ENCODE peak calls at places on chromosomes 5 and 9, in seven cellular contexts. D is HepG2, V is GM10248, X is bronchial epithelial cell, B is Calu3, G is MM.1S, J is glutamatergic neuron. M is an unnamed sample.

GRCh38 chr9:28792736-28793135 is 1219.5 kb upstream of the C9orf72 start:
- DNase-seq in D (no peak), V (no peak), X (peak), B (no peak), G (no peak), J (no peak), M (no peak)

GRCh38 chr9:121878208-121878835 is 214.8 kb downstream of the TTLL11 start:
- DNase-seq in D (no peak), V (no peak), X (no peak), B (no peak), G (no peak), J (no peak), M (no peak)

GRCh38 chr5:150070821-150071220 is 15.5 kb downstream of the CSF1R start:
- DNase-seq in D (no peak), V (no peak), X (no peak), B (no peak), G (no peak), J (no peak), M (no peak)

GRCh38 chr9:109705515-109705914 is 74.5 kb upstream of the PALM2AKAP2 start:
- DNase-seq in D (peak), V (no peak), X (peak), B (no peak), G (no peak), J (no peak), M (no peak)

GRCh38 chr5:83357621-83358231 is 113.8 kb upstream of the VCAN start:
- DNase-seq in D (no peak), V (peak), X (no peak), B (no peak), G (no peak), J (no peak), M (peak)

GRCh38 chr5:54278031-54278830 is 32.1 kb downstream of the ARL15 start:
- DNase-seq in D (no peak), V (no peak), X (no peak), B (no peak), G (no peak), J (no peak), M (no peak)

GRCh38 chr9:35871514-35871913 is 1.3 kb upstream of the OR13J1 start:
- DNase-seq in D (no peak), V (no peak), X (peak), B (no peak), G (no peak), J (no peak), M (no peak)

GRCh38 chr5:16932401-16932800 is 3.7 kb downstream of the MYO10 start:
- DNase-seq in D (no peak), V (no peak), X (no peak), B (no peak), G (no peak), J (no peak), M (no peak)

GRCh38 chr9:3447143-3447542 is 78.7 kb downstream of the RFX3 start:
- DNase-seq in D (no peak), V (no peak), X (no peak), B (no peak), G (no peak), J (no peak), M (no peak)

GRCh38 chr9:33139421-33140228 is 27.5 kb downstream of the B4GALT1 start:
- DNase-seq in D (peak), V (no peak), X (no peak), B (no peak), G (no peak), J (no peak), M (no peak)

GRCh38 chr5:175383350-175383749 is 60.6 kb downstream of the DRD1 start:
- DNase-seq in D (no peak), V (no peak), X (no peak), B (no peak), G (no peak), J (no peak), M (no peak)

GRCh38 chr5:173290477-173291131 is 37.6 kb downstream of the STC2 start:
- DNase-seq in D (peak), V (no peak), X (no peak), B (no peak), G (no peak), J (no peak), M (no peak)

GRCh38 chr5:55540024-55540423 is 5.3 kb upstream of the PLPP1 start:
- DNase-seq in D (no peak), V (no peak), X (peak), B (no peak), G (peak), J (no peak), M (no peak)

GRCh38 chr9:119092125-119092524 is 277.1 kb downstream of the BRINP1 start:
- DNase-seq in D (no peak), V (no peak), X (no peak), B (no peak), G (no peak), J (no peak), M (no peak)

GRCh38 chr9:133273819-133274218 is 1.2 kb downstream of the ABO start:
- DNase-seq in D (no peak), V (no peak), X (no peak), B (no peak), G (no peak), J (no peak), M (no peak)

GRCh38 chr9:133274236-133275104 is 531 bp downstream of the ABO start:
- DNase-seq in D (no peak), V (no peak), X (no peak), B (no peak), G (no peak), J (no peak), M (no peak)

GRCh38 chr9:133276001-133276884 is 1.2 kb upstream of the ABO start:
- DNase-seq in D (no peak), V (no peak), X (no peak), B (no peak), G (no peak), J (no peak), M (no peak)

GRCh38 chr9:133276923-133277322 is 1.9 kb upstream of the ABO start:
- DNase-seq in D (no peak), V (no peak), X (no peak), B (no peak), G (no peak), J (no peak), M (no peak)

DNA sequence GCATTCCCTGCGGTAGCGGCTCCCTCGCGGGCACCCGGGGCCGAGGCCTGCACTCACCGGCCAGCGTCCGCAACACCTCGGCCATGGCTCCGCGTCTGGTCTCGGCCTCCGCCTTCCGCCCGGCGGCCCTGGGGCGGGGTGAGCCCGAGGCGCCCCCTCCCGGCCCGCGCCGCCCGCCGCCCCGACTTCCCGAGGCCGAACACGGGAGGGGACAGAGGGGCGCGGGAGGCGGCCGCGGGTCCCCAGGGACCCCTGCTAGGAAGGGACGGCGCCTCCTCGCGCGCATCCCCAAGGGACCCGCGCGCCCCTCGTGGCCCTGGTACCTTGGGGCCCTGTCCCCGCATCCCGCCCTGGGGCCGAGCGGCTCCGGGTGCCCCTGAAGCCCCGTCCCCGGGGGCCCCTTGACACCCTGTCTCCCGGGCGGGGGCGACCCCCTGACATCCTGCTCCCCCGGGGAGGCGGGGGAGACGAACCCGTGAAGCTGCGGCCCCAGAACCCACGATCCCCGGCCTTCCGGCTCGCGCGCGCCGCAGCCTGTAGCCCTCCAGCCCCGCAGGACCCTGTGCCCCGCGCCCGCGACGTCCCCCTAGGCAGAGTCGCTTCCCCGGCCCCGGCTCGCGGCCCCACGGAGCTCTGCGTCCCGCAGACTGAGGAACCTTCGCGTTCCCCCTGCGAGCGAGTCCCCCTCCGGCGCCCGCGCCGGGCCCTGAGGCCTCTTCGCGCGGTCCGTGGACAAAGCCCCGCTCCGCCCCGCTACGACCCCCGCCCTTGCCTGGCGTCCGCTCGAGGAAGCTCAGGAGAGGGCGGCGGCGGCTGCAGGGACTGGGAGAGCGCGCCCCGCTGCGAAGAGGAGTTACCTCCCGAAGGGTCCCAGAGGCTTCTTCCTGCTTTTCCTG is at the start of gene ABO:
- DNase-seq in D (no peak), V (peak), X (no peak), B (peak), G (no peak), J (peak), M (no peak)
- TF ChIP-seq CTCF in D (no peak), V (no peak), X (no peak), B (peak), G (no peak), J (no peak), M (no peak)

DNA sequence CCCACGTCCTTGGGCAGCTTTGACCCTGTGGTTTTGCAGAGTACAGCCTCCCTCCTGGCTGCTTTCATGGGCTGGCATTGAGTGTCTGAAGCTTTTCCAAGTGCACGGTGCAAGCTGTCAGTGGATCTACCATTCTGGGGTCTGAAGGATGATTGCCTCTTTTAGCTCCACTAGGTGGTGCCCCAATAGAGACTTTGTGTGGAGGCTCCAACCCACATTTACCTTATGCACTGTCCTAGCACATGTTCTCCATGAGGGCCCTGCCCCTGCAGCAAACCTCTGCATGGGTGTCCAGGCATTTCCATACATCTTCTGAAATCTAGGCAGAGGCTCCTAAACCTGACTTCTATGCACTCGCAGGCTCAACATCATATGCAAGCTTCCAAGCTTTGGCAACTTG is 644.2 kb upstream of the CDH9 start:
- DNase-seq in D (peak), V (no peak), X (peak), B (peak), G (no peak), J (no peak), M (no peak)
- TF ChIP-seq CTCF in D (peak), V (no peak), X (peak), B (no peak), G (no peak), J (no peak), M (no peak)

GRCh38 chr9:15824310-15824709 is 271.5 kb downstream of the CCDC171 start:
- DNase-seq in D (peak), V (no peak), X (peak), B (no peak), G (no peak), J (no peak), M (no peak)
- TF ChIP-seq CTCF in D (peak), V (no peak), X (peak), B (no peak), G (no peak), J (no peak), M (no peak)

GRCh38 chr9:126205260-126205659 is 121.4 kb upstream of the MVB12B start:
- DNase-seq in D (no peak), V (no peak), X (no peak), B (no peak), G (no peak), J (peak), M (no peak)

GRCh38 chr9:126206099-126206498 is 120.5 kb upstream of the MVB12B start:
- DNase-seq in D (no peak), V (no peak), X (no peak), B (no peak), G (no peak), J (no peak), M (no peak)

GRCh38 chr9:126204708-126205225 is 121.9 kb upstream of the MVB12B start:
- DNase-seq in D (no peak), V (no peak), X (no peak), B (no peak), G (no peak), J (no peak), M (no peak)

GRCh38 chr9:126204197-126204596 is 122.4 kb upstream of the MVB12B start:
- DNase-seq in D (no peak), V (no peak), X (no peak), B (no peak), G (no peak), J (no peak), M (no peak)

GRCh38 chr9:126203313-126203712 is 123.3 kb upstream of the MVB12B start:
- DNase-seq in D (no peak), V (no peak), X (no peak), B (no peak), G (no peak), J (no peak), M (no peak)
- TF ChIP-seq CTCF in D (peak), V (no peak), X (peak), B (no peak), G (peak), J (peak), M (peak)

DNA sequence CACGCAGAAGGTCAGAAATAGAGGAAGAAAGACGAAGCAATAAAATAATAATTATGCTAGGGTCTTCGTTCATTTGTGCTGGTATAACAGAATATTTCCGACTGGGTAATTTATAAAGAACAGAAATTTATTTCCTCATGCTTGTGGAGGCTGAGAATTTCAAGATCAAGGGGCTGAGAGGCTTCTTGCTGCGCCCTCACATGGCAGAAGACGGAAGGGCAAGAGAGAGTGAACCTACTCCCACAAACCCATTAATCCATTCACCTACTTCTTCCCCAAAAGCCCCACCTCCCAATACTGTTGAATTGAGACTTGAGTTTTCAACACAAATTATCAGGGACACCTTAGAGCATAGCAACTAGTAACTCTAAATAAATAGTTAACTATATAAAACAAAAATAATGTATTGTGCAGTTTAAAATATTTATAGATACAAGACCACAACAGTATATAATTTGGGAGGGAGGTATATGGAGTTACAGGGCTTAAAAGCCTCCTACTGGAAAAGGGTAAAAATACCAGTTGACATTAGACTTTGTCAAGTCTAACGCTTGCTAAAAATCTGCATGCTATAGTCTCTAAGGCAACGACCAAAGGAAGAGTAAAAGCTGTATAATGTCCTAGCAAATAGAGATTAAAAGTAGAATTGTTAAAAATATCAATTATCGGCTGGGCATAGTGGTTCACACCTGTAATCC is 40.3 kb upstream of the NAA35 start:
- DNase-seq in D (no peak), V (peak), X (peak), B (peak), G (no peak), J (peak), M (no peak)
- TF ChIP-seq CTCF in D (peak), V (peak), X (peak), B (peak), G (peak), J (peak), M (peak)

DNA sequence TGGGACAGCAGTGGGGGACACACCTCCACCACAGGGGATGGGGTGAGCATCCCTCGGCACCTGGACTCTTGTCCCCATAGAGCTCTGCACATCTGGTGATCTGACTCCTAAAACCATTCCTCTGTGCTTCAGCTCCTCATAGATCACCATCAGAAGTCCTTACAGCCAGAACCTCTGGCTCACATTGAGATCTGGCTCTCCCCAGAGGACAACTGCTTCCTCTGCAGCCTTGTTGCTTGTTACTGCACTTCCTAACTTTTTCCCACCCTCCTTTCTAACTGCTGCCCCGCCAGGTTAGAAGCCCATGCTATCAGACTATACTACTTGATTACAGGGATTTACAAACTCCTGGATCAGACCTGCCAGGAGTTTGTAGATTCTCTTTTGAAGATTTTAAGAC is 64.5 kb downstream of the ARSB start:
- DNase-seq in D (no peak), V (no peak), X (no peak), B (no peak), G (no peak), J (no peak), M (no peak)
- TF ChIP-seq CTCF in D (peak), V (peak), X (peak), B (no peak), G (peak), J (no peak), M (no peak)

M was measured in GM06990.